ENCODE peak calls at places on chromosomes 4 and X, in four cellular contexts. W, F, L and X are unnamed samples.

GRCh38 chr4:122687450-122688121 is 44.9 kb upstream of the BBS12 start:
- DNase-seq in F (no peak), L (no peak), W (no peak), X (no peak)

GRCh38 chr4:12861422-12861821 is 622.7 kb downstream of the RAB28 start:
- DNase-seq in L (no peak), W (no peak), F (no peak), X (no peak)

GRCh38 chrX:23861215-23861896 is 46.4 kb downstream of the APOO start:
- DNase-seq in W (no peak), F (no peak), L (no peak), X (no peak)

GRCh38 chrX:129653181-129653984 is 1.4 kb downstream of the APLN start:
- DNase-seq in L (no peak), W (no peak), F (no peak), X (no peak)

GRCh38 chr4:46839128-46839527 is 69.9 kb downstream of the COX7B2 start:
- DNase-seq in F (no peak), W (no peak), L (no peak), X (no peak)

GRCh38 chr4:15996773-15997172 is 33.8 kb upstream of the FGFBP2 start:
- DNase-seq in W (no peak), F (no peak), L (no peak), X (no peak)

GRCh38 chr4:6124386-6125102 is 75.8 kb downstream of the JAKMIP1 start:
- DNase-seq in L (no peak), F (no peak), W (no peak), X (no peak)

GRCh38 chr4:118898684-118899138 is 10.1 kb downstream of the SYNPO2 start:
- DNase-seq in L (no peak), W (no peak), F (no peak), X (no peak)

GRCh38 chr4:13876151-13876550 is 248.6 kb upstream of the BOD1L1 start:
- DNase-seq in F (no peak), L (no peak), W (no peak), X (no peak)

GRCh38 chr4:41693629-41694028 is 54.9 kb downstream of the PHOX2B start:
- DNase-seq in W (peak; percentile 19), F (no peak), L (peak; percentile 3), X (no peak)

GRCh38 chrX:150361777-150362351 is 1.3 kb upstream of the MAMLD1 start:
- DNase-seq in F (no peak), L (no peak), W (no peak), X (peak; percentile 34)

GRCh38 chr4:143514432-143514831 is 930 bp downstream of the SMARCA5 start:
- DNase-seq in F (peak; percentile 13), W (no peak), L (no peak), X (peak; percentile 11)

GRCh38 chr4:85370400-85371032 is 104.4 kb upstream of the ARHGAP24 start:
- DNase-seq in F (peak; percentile 2), W (peak; percentile 10), L (no peak), X (no peak)

GRCh38 chr4:80365928-80366327 is 30.4 kb downstream of the CFAP299 start:
- DNase-seq in W (peak; percentile 45), L (peak; percentile 62), F (peak; percentile 41), X (peak; percentile 54)

GRCh38 chr4:89212666-89213381 is 94.8 kb downstream of the GPRIN3 start:
- DNase-seq in F (no peak), W (no peak), L (no peak), X (no peak)

GRCh38 chrX:15781964-15782711 is 8.1 kb upstream of the ZRSR2 start:
- DNase-seq in L (no peak), W (no peak), F (no peak), X (peak; percentile 26)